ENCODE peak calls at places on chromosomes 13 and 19, in five cellular contexts. W is kidney glomerular epithelial cell, B is AG08396, F is neural progenitor cell, A is posterior vena cava. C is an unnamed sample.

GRCh38 chr19:19613456-19613855 is 5.0 kb downstream of the PBX4 start:
- DNase-seq in B (no peak), A (no peak), F (no peak), W (peak), C (no peak)

GRCh38 chr13:34391071-34391470 is 551.0 kb upstream of the NBEA start:
- DNase-seq in F (no peak), W (peak), A (no peak), B (peak), C (no peak)

GRCh38 chr19:4589579-4590410 is 30.3 kb upstream of the SEMA6B start:
- DNase-seq in A (no peak), F (peak), W (no peak), B (no peak), C (no peak)

GRCh38 chr13:21871302-21871862 is 200.5 kb downstream of the FGF9 start:
- DNase-seq in F (no peak), W (no peak), B (no peak), A (no peak), C (no peak)

GRCh38 chr13:113595131-113595530 is 10.6 kb downstream of the TFDP1 start:
- DNase-seq in A (peak), W (no peak), B (no peak), F (no peak), C (peak)

GRCh38 chr13:40228486-40228885 is 438.0 kb downstream of the FOXO1 start:
- DNase-seq in B (no peak), A (no peak), F (no peak), W (no peak), C (no peak)

GRCh38 chr19:48203227-48203793 is 32.8 kb downstream of the ZSWIM9 start:
- DNase-seq in B (no peak), F (no peak), W (no peak), A (no peak), C (no peak)

GRCh38 chr19:9586764-9587163 is 2.5 kb upstream of the ZNF121 start:
- DNase-seq in B (peak), A (no peak), F (peak), W (peak), C (peak)

GRCh38 chr13:34294483-34295129 is 476.7 kb downstream of the RFC3 start:
- DNase-seq in F (peak), A (no peak), B (no peak), W (no peak), C (no peak)

GRCh38 chr13:99548448-99548847 is 47.2 kb downstream of the TM9SF2 start:
- DNase-seq in F (no peak), B (no peak), A (no peak), W (no peak), C (no peak)

GRCh38 chr19:49920624-49921363 is 8.2 kb upstream of the ATF5 start:
- DNase-seq in F (no peak), A (no peak), W (no peak), B (no peak), C (no peak)

GRCh38 chr13:86946734-86947133 is 724.4 kb upstream of the SLITRK5 start:
- DNase-seq in B (no peak), W (no peak), A (no peak), F (no peak), C (no peak)

GRCh38 chr19:54465367-54466109 is 2.0 kb upstream of the LENG9 start:
- DNase-seq in A (peak), W (no peak), F (peak), B (no peak), C (peak)

GRCh38 chr19:10543420-10544241 is at the start of gene ATG4D:
- DNase-seq in W (peak), F (peak), A (peak), B (peak), C (peak)

GRCh38 chr19:9407827-9408226 is 27.5 kb downstream of the ZNF266 start:
- DNase-seq in F (no peak), A (no peak), B (no peak), W (no peak), C (no peak)

GRCh38 chr13:27035892-27036235 is 135.7 kb downstream of the USP12 start:
- DNase-seq in W (no peak), A (no peak), B (no peak), F (no peak), C (no peak)

GRCh38 chr19:55649579-55650557 is 1.9 kb downstream of the CCDC106 start:
- DNase-seq in W (no peak), A (no peak), B (no peak), F (no peak), C (no peak)

GRCh38 chr13:44969858-44970484 is 19.3 kb downstream of the NUFIP1 start:
- DNase-seq in B (peak), W (peak), A (no peak), F (peak), C (no peak)

C was measured in spleen.